ENCODE peak calls at places on chromosomes 11 and 22, in nine cellular contexts. O is D341Med; G is GM12864; C is A549; Z is stimulated activated CD8-positive, alpha-beta memory T cell treated with anti-CD3 and anti-CD28 coated beads, Interleukin-4, amount 100 ng/mL, for 4 hours; Q is GM04503; N is AG04449; E is pulmonary artery endothelial cell; V is HT1080. T is an unnamed sample.

GRCh38 chr11:36345535-36346141 is 49.5 kb downstream of the PRR5L start:
- DNase-seq in O (no peak), G (no peak), C (no peak), Z (no peak), Q (no peak), N (no peak), E (no peak), V (no peak), T (no peak)

GRCh38 chr11:60950933-60951610 is 904 bp downstream of the SLC15A3 start:
- DNase-seq in O (no peak), G (no peak), C (no peak), Z (no peak), Q (no peak), N (no peak), E (no peak), V (no peak), T (no peak)

GRCh38 chr11:110093407-110094297 is 460 bp downstream of the ZC3H12C start:
- DNase-seq in O (peak), G (no peak), C (no peak), Z (no peak), Q (peak), N (no peak), E (no peak), V (peak), T (no peak)

GRCh38 chr11:35794850-35795249 is 132.3 kb downstream of the TRIM44 start:
- DNase-seq in O (no peak), G (no peak), C (no peak), Z (no peak), Q (no peak), N (peak), E (no peak), V (peak), T (no peak)

GRCh38 chr11:13150487-13150886 is 127.1 kb upstream of the BMAL1 start:
- DNase-seq in O (no peak), G (no peak), C (no peak), Z (no peak), Q (no peak), N (no peak), E (no peak), V (no peak), T (no peak)

GRCh38 chr22:19549428-19549827 is 25.2 kb upstream of the CLDN5 start:
- DNase-seq in O (no peak), G (no peak), C (no peak), Z (no peak), Q (no peak), N (no peak), E (no peak), V (no peak), T (no peak)

GRCh38 chr22:20751185-20751851 is 22.6 kb upstream of the SERPIND1 start:
- DNase-seq in O (no peak), G (no peak), C (no peak), Z (no peak), Q (no peak), N (no peak), E (no peak), V (no peak), T (no peak)

GRCh38 chr22:39415506-39415905 is 15.9 kb downstream of the TAB1 start:
- DNase-seq in O (no peak), G (no peak), C (no peak), Z (no peak), Q (no peak), N (no peak), E (no peak), V (no peak), T (no peak)

GRCh38 chr22:38788417-38788816 is 5.5 kb downstream of the DNAL4 start:
- DNase-seq in O (no peak), G (no peak), C (no peak), Z (no peak), Q (peak), N (peak), E (peak), V (peak), T (peak)

GRCh38 chr22:46846154-46846831 is 83.8 kb downstream of the TBC1D22A start:
- DNase-seq in O (peak), G (no peak), C (no peak), Z (no peak), Q (no peak), N (no peak), E (no peak), V (no peak), T (no peak)

GRCh38 chr11:96241351-96241841 is 101.6 kb downstream of the MAML2 start:
- DNase-seq in O (no peak), G (no peak), C (no peak), Z (no peak), Q (no peak), N (no peak), E (no peak), V (no peak), T (no peak)

GRCh38 chr11:17572359-17572690 is 25.3 kb downstream of the OTOG start:
- DNase-seq in O (no peak), G (no peak), C (no peak), Z (no peak), Q (no peak), N (no peak), E (no peak), V (no peak), T (no peak)

T was measured in glomerular endothelial cell.